ENCODE peak calls at places on chromosomes 7 and 10, in seven cellular contexts. E, V, K, C, A, M and O are unnamed samples.

GRCh38 chr7:147483634-147484292 is 1106.8 kb upstream of the C7orf33 start:
- DNase-seq in E (no peak), V (no peak), K (no peak), C (no peak), A (no peak), M (no peak), O (no peak)

GRCh38 chr10:13349776-13350274 is 1.7 kb upstream of the SEPHS1 start:
- DNase-seq in E (peak; percentile 47), V (peak; percentile 81), K (peak; percentile 97), C (no peak), A (peak; percentile 94), M (peak; percentile 48), O (peak; percentile 81)

GRCh38 chr10:128092454-128092853 is 33.8 kb downstream of the MKI67 start:
- DNase-seq in E (no peak), V (no peak), K (no peak), C (no peak), A (peak; percentile 39), M (no peak), O (no peak)

GRCh38 chr7:84666668-84667067 is 472.1 kb upstream of the SEMA3A start:
- DNase-seq in E (no peak), V (no peak), K (no peak), C (no peak), A (no peak), M (no peak), O (no peak)

GRCh38 chr7:142714375-142714774 is 34.9 kb upstream of the PRSS1 start:
- DNase-seq in E (no peak), V (no peak), K (no peak), C (no peak), A (no peak), M (peak; percentile 91), O (no peak)

GRCh38 chr10:44388641-44389040 is 3.7 kb upstream of the CXCL12 start:
- DNase-seq in E (no peak), V (no peak), K (no peak), C (no peak), A (no peak), M (no peak), O (peak; percentile 11)

GRCh38 chr10:51251110-51251509 is 176.8 kb downstream of the PRKG1 start:
- DNase-seq in E (no peak), V (no peak), K (no peak), C (no peak), A (no peak), M (peak; percentile 83), O (no peak)

GRCh38 chr10:1411451-1411850 is 325.9 kb downstream of the ADARB2 start:
- DNase-seq in E (no peak), V (no peak), K (no peak), C (no peak), A (no peak), M (no peak), O (no peak)

GRCh38 chr7:123571684-123572083 is 14.1 kb upstream of the NDUFA5 start:
- DNase-seq in E (no peak), V (no peak), K (no peak), C (no peak), A (no peak), M (no peak), O (peak; percentile 30)

GRCh38 chr10:56874950-56875349 is 513.9 kb upstream of the ZWINT start:
- DNase-seq in E (no peak), V (no peak), K (no peak), C (no peak), A (no peak), M (no peak), O (no peak)

GRCh38 chr7:92797693-92798092 is 38.7 kb downstream of the CDK6 start:
- DNase-seq in E (peak; percentile 48), V (no peak), K (no peak), C (no peak), A (peak; percentile 32), M (no peak), O (no peak)

GRCh38 chr10:43228783-43229207 is 38.1 kb downstream of the RASGEF1A start:
- DNase-seq in E (no peak), V (no peak), K (no peak), C (no peak), A (no peak), M (no peak), O (peak; percentile 6)

GRCh38 chr7:15461576-15461975 is 100.2 kb downstream of the AGMO start:
- DNase-seq in E (no peak), V (no peak), K (no peak), C (no peak), A (peak; percentile 9), M (peak; percentile 52), O (no peak)

GRCh38 chr7:21260939-21261338 is 166.9 kb upstream of the SP4 start:
- DNase-seq in E (no peak), V (no peak), K (no peak), C (no peak), A (no peak), M (no peak), O (no peak)

GRCh38 chr7:22241805-22242390 is 115.1 kb downstream of the RAPGEF5 start:
- DNase-seq in E (no peak), V (no peak), K (no peak), C (no peak), A (no peak), M (no peak), O (no peak)

GRCh38 chr10:77513783-77514331 is 123.8 kb downstream of the KCNMA1 start:
- DNase-seq in E (peak; percentile 18), V (peak; percentile 36), K (peak; percentile 10), C (peak; percentile 96), A (peak; percentile 65), M (no peak), O (peak; percentile 82)

GRCh38 chr10:113520606-113521481 is 32.0 kb upstream of the HABP2 start:
- DNase-seq in E (peak; percentile 68), V (peak; percentile 75), K (peak; percentile 85), C (no peak), A (peak; percentile 81), M (peak; percentile 73), O (peak; percentile 79)

GRCh38 chr10:123720536-123720935 is 54.4 kb downstream of the GPR26 start:
- DNase-seq in E (no peak), V (no peak), K (no peak), C (no peak), A (no peak), M (no peak), O (no peak)

GRCh38 chr10:118966131-118967125 is 63.1 kb upstream of the NANOS1 start:
- DNase-seq in E (peak; percentile 21), V (no peak), K (no peak), C (no peak), A (no peak), M (no peak), O (peak; percentile 31)

GRCh38 chr10:102113956-102114857 is 6.0 kb downstream of the LDB1 start:
- DNase-seq in E (no peak), V (peak; percentile 34), K (peak; percentile 55), C (no peak), A (peak; percentile 72), M (peak; percentile 27), O (peak; percentile 40)

GRCh38 chr10:116045957-116046356 is 227.0 kb downstream of the GFRA1 start:
- DNase-seq in E (no peak), V (no peak), K (no peak), C (no peak), A (no peak), M (no peak), O (no peak)

GRCh38 chr10:113087082-113088029 is 137.3 kb downstream of the TCF7L2 start:
- DNase-seq in E (peak; percentile 27), V (no peak), K (peak; percentile 62), C (peak; percentile 85), A (peak; percentile 99), M (peak; percentile 99), O (peak; percentile 76)

GRCh38 chr7:114481995-114482394 is 67.4 kb downstream of the FOXP2 start:
- DNase-seq in E (no peak), V (no peak), K (no peak), C (no peak), A (no peak), M (peak; percentile 66), O (no peak)

GRCh38 chr10:122246830-122247520 is 24.1 kb upstream of the BTBD16 start:
- DNase-seq in E (no peak), V (no peak), K (no peak), C (no peak), A (no peak), M (no peak), O (no peak)

GRCh38 chr10:23338155-23338828 is 6.3 kb downstream of the C10orf67 start:
- DNase-seq in E (no peak), V (no peak), K (peak; percentile 70), C (no peak), A (peak; percentile 78), M (no peak), O (no peak)

GRCh38 chr7:34184466-34184865 is 279.1 kb downstream of the BMPER start:
- DNase-seq in E (no peak), V (no peak), K (peak; percentile 41), C (no peak), A (peak; percentile 67), M (no peak), O (no peak)

GRCh38 chr10:47095211-47095610 is 184.0 kb downstream of the PTPN20 start:
- DNase-seq in E (no peak), V (no peak), K (no peak), C (no peak), A (no peak), M (no peak), O (no peak)

GRCh38 chr7:124764847-124765400 is 668 bp downstream of the GPR37 start:
- DNase-seq in E (no peak), V (peak; percentile 41), K (peak; percentile 52), C (no peak), A (peak; percentile 45), M (peak; percentile 28), O (no peak)
- H3K4me3 ChIP-seq in E (peak overlapping the region; percentile 52), V (peak overlapping the region; percentile 53), K (peak overlapping the region; percentile 82), C (peak overlapping the region; percentile 37), A (peak overlapping the region; percentile 85), M (peak overlapping the region; percentile 24), O (no peak overlapping the region)

GRCh38 chr7:108270385-108270784 is 140.2 kb upstream of the LAMB4 start:
- DNase-seq in E (no peak), V (no peak), K (no peak), C (no peak), A (no peak), M (no peak), O (no peak)
- H3K4me3 ChIP-seq in E (no peak overlapping the region), V (no peak overlapping the region), K (no peak overlapping the region), C (no peak overlapping the region), A (no peak overlapping the region), M (no peak overlapping the region), O (no peak overlapping the region)

GRCh38 chr10:6050801-6051445 is 11.2 kb downstream of the IL2RA start:
- DNase-seq in E (peak; percentile 69), V (no peak), K (peak; percentile 45), C (no peak), A (peak; percentile 38), M (no peak), O (peak; percentile 65)
- H3K4me3 ChIP-seq in E (peak overlapping the region; percentile 49), V (no peak overlapping the region), K (no peak overlapping the region), C (peak overlapping the region; percentile 5), A (no peak overlapping the region), M (no peak overlapping the region), O (no peak overlapping the region)

GRCh38 chr10:29659770-29660097 is 25.0 kb upstream of the SVIL start:
- DNase-seq in E (no peak), V (no peak), K (no peak), C (no peak), A (no peak), M (no peak), O (no peak)
- H3K4me3 ChIP-seq in E (no peak overlapping the region), V (no peak overlapping the region), K (no peak overlapping the region), C (no peak overlapping the region), A (no peak overlapping the region), M (no peak overlapping the region), O (no peak overlapping the region)